ENCODE peak calls at places on chromosomes 7 and 10, in eight cellular contexts. One of them, this sample, is unnamed.

GRCh38 chr7:11533229-11533820 is 298.7 kb downstream of the THSD7A start:
- DNase-seq in EL: no peak
- DNase-seq in nucleus accumbens: no peak
- DNase-seq in kidney tubule cell: peak
- DNase-seq in AG09309: no peak
- DNase-seq in fibroblast of mammary gland: peak
- DNase-seq in activated T-helper 2 cell treated with anti-CD3 and anti-CD28 coated beads, Interferon-gamma antibody, Interleukin-2, Interleukin-4, amounts not matched to agents 10 μg/mL and 5 μg/mL and 100 μg/mL, durations not matched to agents 14 hours and 24 hours and 36 hours: no peak
- DNase-seq in activated CD4-positive, alpha-beta T cell treated with anti-CD3 and anti-CD28 coated beads, Interleukin-2, amount 10 ng/mL, durations not matched to agents 24 days and 14 days: no peak
- DNase-seq in this sample: no peak

GRCh38 chr7:94395141-94396041 is 696 bp downstream of the COL1A2 start:
- DNase-seq in fibroblast of mammary gland: peak
- DNase-seq in kidney tubule cell: peak
- DNase-seq in nucleus accumbens: no peak
- DNase-seq in activated T-helper 2 cell treated with anti-CD3 and anti-CD28 coated beads, Interferon-gamma antibody, Interleukin-2, Interleukin-4, amounts not matched to agents 10 μg/mL and 5 μg/mL and 100 μg/mL, durations not matched to agents 14 hours and 24 hours and 36 hours: peak
- DNase-seq in EL: peak
- DNase-seq in AG09309: no peak
- DNase-seq in activated CD4-positive, alpha-beta T cell treated with anti-CD3 and anti-CD28 coated beads, Interleukin-2, amount 10 ng/mL, durations not matched to agents 24 days and 14 days: peak
- DNase-seq in this sample: peak

GRCh38 chr10:48792687-48793096 is 108.0 kb downstream of the WDFY4 start:
- DNase-seq in activated T-helper 2 cell treated with anti-CD3 and anti-CD28 coated beads, Interferon-gamma antibody, Interleukin-2, Interleukin-4, amounts not matched to agents 10 μg/mL and 5 μg/mL and 100 μg/mL, durations not matched to agents 14 hours and 24 hours and 36 hours: no peak
- DNase-seq in EL: peak
- DNase-seq in AG09309: peak
- DNase-seq in nucleus accumbens: no peak
- DNase-seq in activated CD4-positive, alpha-beta T cell treated with anti-CD3 and anti-CD28 coated beads, Interleukin-2, amount 10 ng/mL, durations not matched to agents 24 days and 14 days: peak
- DNase-seq in kidney tubule cell: peak
- DNase-seq in fibroblast of mammary gland: peak
- DNase-seq in this sample: no peak

GRCh38 chr7:22872087-22872807 is 49.6 kb upstream of the TOMM7 start:
- DNase-seq in kidney tubule cell: no peak
- DNase-seq in fibroblast of mammary gland: no peak
- DNase-seq in AG09309: no peak
- DNase-seq in nucleus accumbens: no peak
- DNase-seq in EL: no peak
- DNase-seq in activated CD4-positive, alpha-beta T cell treated with anti-CD3 and anti-CD28 coated beads, Interleukin-2, amount 10 ng/mL, durations not matched to agents 24 days and 14 days: no peak
- DNase-seq in activated T-helper 2 cell treated with anti-CD3 and anti-CD28 coated beads, Interferon-gamma antibody, Interleukin-2, Interleukin-4, amounts not matched to agents 10 μg/mL and 5 μg/mL and 100 μg/mL, durations not matched to agents 14 hours and 24 hours and 36 hours: no peak
- DNase-seq in this sample: no peak

GRCh38 chr7:108415821-108416536 is 40.3 kb downstream of the NRCAM start:
- DNase-seq in nucleus accumbens: no peak
- DNase-seq in EL: no peak
- DNase-seq in AG09309: no peak
- DNase-seq in fibroblast of mammary gland: peak
- DNase-seq in activated CD4-positive, alpha-beta T cell treated with anti-CD3 and anti-CD28 coated beads, Interleukin-2, amount 10 ng/mL, durations not matched to agents 24 days and 14 days: peak
- DNase-seq in kidney tubule cell: peak
- DNase-seq in activated T-helper 2 cell treated with anti-CD3 and anti-CD28 coated beads, Interferon-gamma antibody, Interleukin-2, Interleukin-4, amounts not matched to agents 10 μg/mL and 5 μg/mL and 100 μg/mL, durations not matched to agents 14 hours and 24 hours and 36 hours: no peak
- DNase-seq in this sample: peak

GRCh38 chr10:14486777-14487510 is 156.2 kb upstream of the FRMD4A start:
- DNase-seq in AG09309: no peak
- DNase-seq in EL: no peak
- DNase-seq in activated CD4-positive, alpha-beta T cell treated with anti-CD3 and anti-CD28 coated beads, Interleukin-2, amount 10 ng/mL, durations not matched to agents 24 days and 14 days: no peak
- DNase-seq in activated T-helper 2 cell treated with anti-CD3 and anti-CD28 coated beads, Interferon-gamma antibody, Interleukin-2, Interleukin-4, amounts not matched to agents 10 μg/mL and 5 μg/mL and 100 μg/mL, durations not matched to agents 14 hours and 24 hours and 36 hours: no peak
- DNase-seq in nucleus accumbens: no peak
- DNase-seq in kidney tubule cell: no peak
- DNase-seq in fibroblast of mammary gland: peak
- DNase-seq in this sample: no peak

GRCh38 chr10:46232084-46232483 is 54.7 kb upstream of the ANTXRL start:
- DNase-seq in EL: no peak
- DNase-seq in nucleus accumbens: no peak
- DNase-seq in fibroblast of mammary gland: no peak
- DNase-seq in AG09309: no peak
- DNase-seq in activated CD4-positive, alpha-beta T cell treated with anti-CD3 and anti-CD28 coated beads, Interleukin-2, amount 10 ng/mL, durations not matched to agents 24 days and 14 days: no peak
- DNase-seq in kidney tubule cell: no peak
- DNase-seq in activated T-helper 2 cell treated with anti-CD3 and anti-CD28 coated beads, Interferon-gamma antibody, Interleukin-2, Interleukin-4, amounts not matched to agents 10 μg/mL and 5 μg/mL and 100 μg/mL, durations not matched to agents 14 hours and 24 hours and 36 hours: no peak
- DNase-seq in this sample: no peak

GRCh38 chr7:121605297-121605640 is 209.2 kb upstream of the FAM3C start:
- DNase-seq in AG09309: no peak
- DNase-seq in EL: no peak
- DNase-seq in fibroblast of mammary gland: peak
- DNase-seq in activated CD4-positive, alpha-beta T cell treated with anti-CD3 and anti-CD28 coated beads, Interleukin-2, amount 10 ng/mL, durations not matched to agents 24 days and 14 days: no peak
- DNase-seq in nucleus accumbens: no peak
- DNase-seq in activated T-helper 2 cell treated with anti-CD3 and anti-CD28 coated beads, Interferon-gamma antibody, Interleukin-2, Interleukin-4, amounts not matched to agents 10 μg/mL and 5 μg/mL and 100 μg/mL, durations not matched to agents 14 hours and 24 hours and 36 hours: no peak
- DNase-seq in kidney tubule cell: no peak
- DNase-seq in this sample: peak

GRCh38 chr7:23410446-23411183 is 59.7 kb downstream of the IGF2BP3 start:
- DNase-seq in AG09309: no peak
- DNase-seq in EL: no peak
- DNase-seq in activated CD4-positive, alpha-beta T cell treated with anti-CD3 and anti-CD28 coated beads, Interleukin-2, amount 10 ng/mL, durations not matched to agents 24 days and 14 days: no peak
- DNase-seq in fibroblast of mammary gland: no peak
- DNase-seq in activated T-helper 2 cell treated with anti-CD3 and anti-CD28 coated beads, Interferon-gamma antibody, Interleukin-2, Interleukin-4, amounts not matched to agents 10 μg/mL and 5 μg/mL and 100 μg/mL, durations not matched to agents 14 hours and 24 hours and 36 hours: no peak
- DNase-seq in nucleus accumbens: no peak
- DNase-seq in kidney tubule cell: no peak
- DNase-seq in this sample: no peak

GRCh38 chr10:42932735-42933453 is 144.0 kb upstream of the RET start:
- DNase-seq in activated CD4-positive, alpha-beta T cell treated with anti-CD3 and anti-CD28 coated beads, Interleukin-2, amount 10 ng/mL, durations not matched to agents 24 days and 14 days: peak
- DNase-seq in activated T-helper 2 cell treated with anti-CD3 and anti-CD28 coated beads, Interferon-gamma antibody, Interleukin-2, Interleukin-4, amounts not matched to agents 10 μg/mL and 5 μg/mL and 100 μg/mL, durations not matched to agents 14 hours and 24 hours and 36 hours: no peak
- DNase-seq in nucleus accumbens: no peak
- DNase-seq in EL: no peak
- DNase-seq in kidney tubule cell: no peak
- DNase-seq in AG09309: no peak
- DNase-seq in fibroblast of mammary gland: no peak
- DNase-seq in this sample: no peak

GRCh38 chr7:148567524-148567923 is 23.0 kb upstream of the C7orf33 start:
- DNase-seq in activated CD4-positive, alpha-beta T cell treated with anti-CD3 and anti-CD28 coated beads, Interleukin-2, amount 10 ng/mL, durations not matched to agents 24 days and 14 days: no peak
- DNase-seq in nucleus accumbens: no peak
- DNase-seq in kidney tubule cell: no peak
- DNase-seq in fibroblast of mammary gland: no peak
- DNase-seq in activated T-helper 2 cell treated with anti-CD3 and anti-CD28 coated beads, Interferon-gamma antibody, Interleukin-2, Interleukin-4, amounts not matched to agents 10 μg/mL and 5 μg/mL and 100 μg/mL, durations not matched to agents 14 hours and 24 hours and 36 hours: no peak
- DNase-seq in EL: no peak
- DNase-seq in AG09309: no peak
- DNase-seq in this sample: no peak

GRCh38 chr7:26183545-26184282 is 16.8 kb downstream of the HNRNPA2B1 start:
- DNase-seq in AG09309: no peak
- DNase-seq in activated T-helper 2 cell treated with anti-CD3 and anti-CD28 coated beads, Interferon-gamma antibody, Interleukin-2, Interleukin-4, amounts not matched to agents 10 μg/mL and 5 μg/mL and 100 μg/mL, durations not matched to agents 14 hours and 24 hours and 36 hours: no peak
- DNase-seq in EL: no peak
- DNase-seq in nucleus accumbens: no peak
- DNase-seq in kidney tubule cell: no peak
- DNase-seq in fibroblast of mammary gland: no peak
- DNase-seq in activated CD4-positive, alpha-beta T cell treated with anti-CD3 and anti-CD28 coated beads, Interleukin-2, amount 10 ng/mL, durations not matched to agents 24 days and 14 days: no peak
- DNase-seq in this sample: no peak

GRCh38 chr7:28417321-28417940 is 5.1 kb downstream of the CREB5 start:
- DNase-seq in EL: no peak
- DNase-seq in AG09309: no peak
- DNase-seq in activated T-helper 2 cell treated with anti-CD3 and anti-CD28 coated beads, Interferon-gamma antibody, Interleukin-2, Interleukin-4, amounts not matched to agents 10 μg/mL and 5 μg/mL and 100 μg/mL, durations not matched to agents 14 hours and 24 hours and 36 hours: no peak
- DNase-seq in fibroblast of mammary gland: no peak
- DNase-seq in nucleus accumbens: no peak
- DNase-seq in kidney tubule cell: no peak
- DNase-seq in activated CD4-positive, alpha-beta T cell treated with anti-CD3 and anti-CD28 coated beads, Interleukin-2, amount 10 ng/mL, durations not matched to agents 24 days and 14 days: no peak
- DNase-seq in this sample: no peak

GRCh38 chr10:48609899-48610584 is 5.2 kb upstream of the ARHGAP22 start:
- DNase-seq in AG09309: no peak
- DNase-seq in activated T-helper 2 cell treated with anti-CD3 and anti-CD28 coated beads, Interferon-gamma antibody, Interleukin-2, Interleukin-4, amounts not matched to agents 10 μg/mL and 5 μg/mL and 100 μg/mL, durations not matched to agents 14 hours and 24 hours and 36 hours: no peak
- DNase-seq in EL: no peak
- DNase-seq in kidney tubule cell: no peak
- DNase-seq in nucleus accumbens: no peak
- DNase-seq in fibroblast of mammary gland: no peak
- DNase-seq in activated CD4-positive, alpha-beta T cell treated with anti-CD3 and anti-CD28 coated beads, Interleukin-2, amount 10 ng/mL, durations not matched to agents 24 days and 14 days: no peak
- DNase-seq in this sample: no peak

GRCh38 chr10:971613-972012 is 16.6 kb upstream of the GTPBP4 start:
- DNase-seq in activated CD4-positive, alpha-beta T cell treated with anti-CD3 and anti-CD28 coated beads, Interleukin-2, amount 10 ng/mL, durations not matched to agents 24 days and 14 days: no peak
- DNase-seq in EL: no peak
- DNase-seq in AG09309: no peak
- DNase-seq in activated T-helper 2 cell treated with anti-CD3 and anti-CD28 coated beads, Interferon-gamma antibody, Interleukin-2, Interleukin-4, amounts not matched to agents 10 μg/mL and 5 μg/mL and 100 μg/mL, durations not matched to agents 14 hours and 24 hours and 36 hours: no peak
- DNase-seq in kidney tubule cell: no peak
- DNase-seq in fibroblast of mammary gland: no peak
- DNase-seq in nucleus accumbens: no peak
- DNase-seq in this sample: no peak

GRCh38 chr7:73839743-73840714 is 2.3 kb downstream of the METTL27 start:
- DNase-seq in fibroblast of mammary gland: no peak
- DNase-seq in EL: no peak
- DNase-seq in activated CD4-positive, alpha-beta T cell treated with anti-CD3 and anti-CD28 coated beads, Interleukin-2, amount 10 ng/mL, durations not matched to agents 24 days and 14 days: no peak
- DNase-seq in activated T-helper 2 cell treated with anti-CD3 and anti-CD28 coated beads, Interferon-gamma antibody, Interleukin-2, Interleukin-4, amounts not matched to agents 10 μg/mL and 5 μg/mL and 100 μg/mL, durations not matched to agents 14 hours and 24 hours and 36 hours: no peak
- DNase-seq in nucleus accumbens: no peak
- DNase-seq in AG09309: no peak
- DNase-seq in kidney tubule cell: no peak
- DNase-seq in this sample: peak

GRCh38 chr7:2866601-2867000 is 22.5 kb upstream of the GNA12 start:
- DNase-seq in activated CD4-positive, alpha-beta T cell treated with anti-CD3 and anti-CD28 coated beads, Interleukin-2, amount 10 ng/mL, durations not matched to agents 24 days and 14 days: no peak
- DNase-seq in nucleus accumbens: no peak
- DNase-seq in kidney tubule cell: no peak
- DNase-seq in EL: no peak
- DNase-seq in activated T-helper 2 cell treated with anti-CD3 and anti-CD28 coated beads, Interferon-gamma antibody, Interleukin-2, Interleukin-4, amounts not matched to agents 10 μg/mL and 5 μg/mL and 100 μg/mL, durations not matched to agents 14 hours and 24 hours and 36 hours: no peak
- DNase-seq in AG09309: no peak
- DNase-seq in fibroblast of mammary gland: no peak
- DNase-seq in this sample: no peak

GRCh38 chr10:15457382-15457781 is 86.3 kb upstream of the FAM171A1 start:
- DNase-seq in nucleus accumbens: no peak
- DNase-seq in fibroblast of mammary gland: no peak
- DNase-seq in EL: no peak
- DNase-seq in AG09309: no peak
- DNase-seq in activated CD4-positive, alpha-beta T cell treated with anti-CD3 and anti-CD28 coated beads, Interleukin-2, amount 10 ng/mL, durations not matched to agents 24 days and 14 days: no peak
- DNase-seq in kidney tubule cell: no peak
- DNase-seq in activated T-helper 2 cell treated with anti-CD3 and anti-CD28 coated beads, Interferon-gamma antibody, Interleukin-2, Interleukin-4, amounts not matched to agents 10 μg/mL and 5 μg/mL and 100 μg/mL, durations not matched to agents 14 hours and 24 hours and 36 hours: no peak
- DNase-seq in this sample: no peak

GRCh38 chr7:95620631-95621030 is 24.3 kb upstream of the PDK4 start:
- DNase-seq in fibroblast of mammary gland: no peak
- DNase-seq in activated CD4-positive, alpha-beta T cell treated with anti-CD3 and anti-CD28 coated beads, Interleukin-2, amount 10 ng/mL, durations not matched to agents 24 days and 14 days: no peak
- DNase-seq in kidney tubule cell: no peak
- DNase-seq in EL: no peak
- DNase-seq in activated T-helper 2 cell treated with anti-CD3 and anti-CD28 coated beads, Interferon-gamma antibody, Interleukin-2, Interleukin-4, amounts not matched to agents 10 μg/mL and 5 μg/mL and 100 μg/mL, durations not matched to agents 14 hours and 24 hours and 36 hours: no peak
- DNase-seq in AG09309: no peak
- DNase-seq in nucleus accumbens: no peak
- DNase-seq in this sample: no peak

GRCh38 chr10:6665847-6666246 is 85.8 kb upstream of the PRKCQ start:
- DNase-seq in kidney tubule cell: no peak
- DNase-seq in nucleus accumbens: no peak
- DNase-seq in activated T-helper 2 cell treated with anti-CD3 and anti-CD28 coated beads, Interferon-gamma antibody, Interleukin-2, Interleukin-4, amounts not matched to agents 10 μg/mL and 5 μg/mL and 100 μg/mL, durations not matched to agents 14 hours and 24 hours and 36 hours: peak
- DNase-seq in activated CD4-positive, alpha-beta T cell treated with anti-CD3 and anti-CD28 coated beads, Interleukin-2, amount 10 ng/mL, durations not matched to agents 24 days and 14 days: peak
- DNase-seq in EL: no peak
- DNase-seq in AG09309: no peak
- DNase-seq in fibroblast of mammary gland: no peak
- DNase-seq in this sample: no peak

GRCh38 chr10:132941640-132942051 is 724 bp downstream of the CFAP46 start:
- DNase-seq in kidney tubule cell: no peak
- DNase-seq in activated CD4-positive, alpha-beta T cell treated with anti-CD3 and anti-CD28 coated beads, Interleukin-2, amount 10 ng/mL, durations not matched to agents 24 days and 14 days: no peak
- DNase-seq in activated T-helper 2 cell treated with anti-CD3 and anti-CD28 coated beads, Interferon-gamma antibody, Interleukin-2, Interleukin-4, amounts not matched to agents 10 μg/mL and 5 μg/mL and 100 μg/mL, durations not matched to agents 14 hours and 24 hours and 36 hours: no peak
- DNase-seq in AG09309: no peak
- DNase-seq in fibroblast of mammary gland: no peak
- DNase-seq in nucleus accumbens: no peak
- DNase-seq in EL: no peak
- DNase-seq in this sample: no peak

GRCh38 chr10:61896854-61897661 is 4.4 kb upstream of the ARID5B start:
- DNase-seq in activated CD4-positive, alpha-beta T cell treated with anti-CD3 and anti-CD28 coated beads, Interleukin-2, amount 10 ng/mL, durations not matched to agents 24 days and 14 days: peak
- DNase-seq in activated T-helper 2 cell treated with anti-CD3 and anti-CD28 coated beads, Interferon-gamma antibody, Interleukin-2, Interleukin-4, amounts not matched to agents 10 μg/mL and 5 μg/mL and 100 μg/mL, durations not matched to agents 14 hours and 24 hours and 36 hours: peak
- DNase-seq in EL: peak
- DNase-seq in AG09309: no peak
- DNase-seq in kidney tubule cell: peak
- DNase-seq in nucleus accumbens: peak
- DNase-seq in fibroblast of mammary gland: peak
- DNase-seq in this sample: peak

GRCh38 chr10:71442859-71443570 is 46.3 kb downstream of the CDH23 start:
- DNase-seq in kidney tubule cell: no peak
- DNase-seq in nucleus accumbens: no peak
- DNase-seq in fibroblast of mammary gland: no peak
- DNase-seq in activated CD4-positive, alpha-beta T cell treated with anti-CD3 and anti-CD28 coated beads, Interleukin-2, amount 10 ng/mL, durations not matched to agents 24 days and 14 days: no peak
- DNase-seq in activated T-helper 2 cell treated with anti-CD3 and anti-CD28 coated beads, Interferon-gamma antibody, Interleukin-2, Interleukin-4, amounts not matched to agents 10 μg/mL and 5 μg/mL and 100 μg/mL, durations not matched to agents 14 hours and 24 hours and 36 hours: no peak
- DNase-seq in EL: no peak
- DNase-seq in AG09309: no peak
- DNase-seq in this sample: no peak

GRCh38 chr10:33052476-33052875 is 94.4 kb upstream of the ITGB1 start:
- DNase-seq in AG09309: no peak
- DNase-seq in nucleus accumbens: no peak
- DNase-seq in activated CD4-positive, alpha-beta T cell treated with anti-CD3 and anti-CD28 coated beads, Interleukin-2, amount 10 ng/mL, durations not matched to agents 24 days and 14 days: no peak
- DNase-seq in kidney tubule cell: no peak
- DNase-seq in fibroblast of mammary gland: no peak
- DNase-seq in activated T-helper 2 cell treated with anti-CD3 and anti-CD28 coated beads, Interferon-gamma antibody, Interleukin-2, Interleukin-4, amounts not matched to agents 10 μg/mL and 5 μg/mL and 100 μg/mL, durations not matched to agents 14 hours and 24 hours and 36 hours: no peak
- DNase-seq in EL: no peak
- DNase-seq in this sample: no peak

GRCh38 chr10:93346712-93347111 is 135.4 kb downstream of the MYOF start:
- DNase-seq in kidney tubule cell: peak
- DNase-seq in fibroblast of mammary gland: peak
- DNase-seq in AG09309: no peak
- DNase-seq in EL: peak
- DNase-seq in activated T-helper 2 cell treated with anti-CD3 and anti-CD28 coated beads, Interferon-gamma antibody, Interleukin-2, Interleukin-4, amounts not matched to agents 10 μg/mL and 5 μg/mL and 100 μg/mL, durations not matched to agents 14 hours and 24 hours and 36 hours: no peak
- DNase-seq in nucleus accumbens: no peak
- DNase-seq in activated CD4-positive, alpha-beta T cell treated with anti-CD3 and anti-CD28 coated beads, Interleukin-2, amount 10 ng/mL, durations not matched to agents 24 days and 14 days: no peak
- DNase-seq in this sample: no peak

This sample was measured in ACHN.